ENCODE peak calls at places on chromosomes 11 and 22, in four cellular contexts. One of them, this sample, is unnamed.

GRCh38 chr22:37672920-37673453 is 2.4 kb upstream of the LGALS1 start:
- DNase-seq in A549: no peak
- DNase-seq in PC-3: no peak
- DNase-seq in choroid plexus epithelial cell: no peak
- DNase-seq in this sample: no peak

GRCh38 chr11:71294846-71295600 is 42.6 kb upstream of the SHANK2 start:
- DNase-seq in A549: no peak
- DNase-seq in PC-3: no peak
- DNase-seq in choroid plexus epithelial cell: no peak
- DNase-seq in this sample: no peak

GRCh38 chr11:36501236-36501635 is 8.8 kb downstream of the TRAF6 start:
- DNase-seq in A549: no peak
- DNase-seq in PC-3: no peak
- DNase-seq in choroid plexus epithelial cell: no peak
- DNase-seq in this sample: no peak

GRCh38 chr11:121366970-121367369 is 74.4 kb downstream of the SC5D start:
- DNase-seq in A549: no peak
- DNase-seq in PC-3: no peak
- DNase-seq in choroid plexus epithelial cell: no peak
- DNase-seq in this sample: no peak

GRCh38 chr11:95349345-95349942 is 118.4 kb upstream of the SESN3 start:
- DNase-seq in A549: no peak
- DNase-seq in PC-3: no peak
- DNase-seq in choroid plexus epithelial cell: no peak
- DNase-seq in this sample: no peak

GRCh38 chr11:75762885-75763284 is 5.7 kb upstream of the DGAT2 start:
- DNase-seq in A549: peak; percentile 22
- DNase-seq in PC-3: no peak
- DNase-seq in choroid plexus epithelial cell: peak; percentile 76
- DNase-seq in this sample: no peak

GRCh38 chr11:60315866-60316265 is 11.2 kb upstream of the MS4A6E start:
- DNase-seq in A549: no peak
- DNase-seq in PC-3: no peak
- DNase-seq in choroid plexus epithelial cell: peak; percentile 22
- DNase-seq in this sample: no peak

GRCh38 chr22:49788492-49788891 is 39.2 kb downstream of the BRD1 start:
- DNase-seq in A549: no peak
- DNase-seq in PC-3: no peak
- DNase-seq in choroid plexus epithelial cell: peak; percentile 25
- DNase-seq in this sample: no peak

GRCh38 chr11:73521621-73522020 is 76.3 kb downstream of the FAM168A start:
- DNase-seq in A549: peak; percentile 13
- DNase-seq in PC-3: peak; percentile 75
- DNase-seq in choroid plexus epithelial cell: peak; percentile 21
- DNase-seq in this sample: no peak

GRCh38 chr11:45332486-45332934 is 46.4 kb upstream of the SYT13 start:
- DNase-seq in A549: peak; percentile 29
- DNase-seq in PC-3: no peak
- DNase-seq in choroid plexus epithelial cell: peak; percentile 66
- DNase-seq in this sample: no peak

GRCh38 chr11:120183701-120184141 is 27.1 kb upstream of the OAF start:
- DNase-seq in A549: no peak
- DNase-seq in PC-3: no peak
- DNase-seq in choroid plexus epithelial cell: no peak
- DNase-seq in this sample: no peak

GRCh38 chr11:72562431-72562830 is 111.8 kb downstream of the PDE2A start:
- DNase-seq in A549: no peak
- DNase-seq in PC-3: no peak
- DNase-seq in choroid plexus epithelial cell: no peak
- DNase-seq in this sample: no peak

GRCh38 chr22:32841175-32841574 is 39.7 kb downstream of the TIMP3 start:
- DNase-seq in A549: no peak
- DNase-seq in PC-3: no peak
- DNase-seq in choroid plexus epithelial cell: no peak
- DNase-seq in this sample: no peak

GRCh38 chr11:88354909-88355308 is 17.4 kb upstream of the CTSC start:
- DNase-seq in A549: no peak
- DNase-seq in PC-3: no peak
- DNase-seq in choroid plexus epithelial cell: no peak
- DNase-seq in this sample: no peak

GRCh38 chr11:61850687-61851086 is 22.6 kb downstream of the FADS2 start:
- DNase-seq in A549: no peak
- DNase-seq in PC-3: no peak
- DNase-seq in choroid plexus epithelial cell: no peak
- DNase-seq in this sample: no peak

GRCh38 chr11:20110908-20111669 is 49.2 kb downstream of the DBX1 start:
- DNase-seq in A549: peak; percentile 85
- DNase-seq in PC-3: peak; percentile 90
- DNase-seq in choroid plexus epithelial cell: peak; percentile 74
- DNase-seq in this sample: peak; percentile 35

GRCh38 chr11:118957549-118957948 is 1.5 kb downstream of the UPK2 start:
- DNase-seq in A549: no peak
- DNase-seq in PC-3: no peak
- DNase-seq in choroid plexus epithelial cell: no peak
- DNase-seq in this sample: no peak

GRCh38 chr22:27317961-27318360 is 483.6 kb downstream of the MN1 start:
- DNase-seq in A549: no peak
- DNase-seq in PC-3: no peak
- DNase-seq in choroid plexus epithelial cell: no peak
- DNase-seq in this sample: no peak

GRCh38 chr11:36493332-36493731 is 16.7 kb downstream of the TRAF6 start:
- DNase-seq in A549: no peak
- DNase-seq in PC-3: no peak
- DNase-seq in choroid plexus epithelial cell: no peak
- DNase-seq in this sample: no peak

GRCh38 chr11:73649206-73649605 is 2.8 kb downstream of the PLEKHB1 start:
- DNase-seq in A549: no peak
- DNase-seq in PC-3: no peak
- DNase-seq in choroid plexus epithelial cell: no peak
- DNase-seq in this sample: no peak

GRCh38 chr11:1258401-1259075 is 35.7 kb downstream of the MUC5B start:
- DNase-seq in A549: no peak
- DNase-seq in PC-3: no peak
- DNase-seq in choroid plexus epithelial cell: no peak
- DNase-seq in this sample: no peak

GRCh38 chr11:97966901-97967300 is 1053.8 kb upstream of the CNTN5 start:
- DNase-seq in A549: no peak
- DNase-seq in PC-3: peak; percentile 33
- DNase-seq in choroid plexus epithelial cell: no peak
- DNase-seq in this sample: no peak

GRCh38 chr22:35624547-35624946 is 7.4 kb upstream of the MB start:
- DNase-seq in A549: no peak
- DNase-seq in PC-3: no peak
- DNase-seq in choroid plexus epithelial cell: no peak
- DNase-seq in this sample: no peak

GRCh38 chr11:62948765-62949320 is 27.7 kb upstream of the CHRM1 start:
- DNase-seq in A549: no peak
- DNase-seq in PC-3: no peak
- DNase-seq in choroid plexus epithelial cell: no peak
- DNase-seq in this sample: no peak

GRCh38 chr11:34585870-34586654 is 34.8 kb upstream of the EHF start:
- DNase-seq in A549: peak; percentile 79
- DNase-seq in PC-3: peak; percentile 84
- DNase-seq in choroid plexus epithelial cell: peak; percentile 78
- DNase-seq in this sample: peak; percentile 15

GRCh38 chr11:104061851-104062521 is 25.5 kb downstream of the DDI1 start:
- DNase-seq in A549: no peak
- DNase-seq in PC-3: no peak
- DNase-seq in choroid plexus epithelial cell: peak; percentile 71
- DNase-seq in this sample: no peak

GRCh38 chr11:73178092-73178539 is 36.0 kb upstream of the FCHSD2 start:
- DNase-seq in A549: peak; percentile 70
- DNase-seq in PC-3: peak; percentile 92
- DNase-seq in choroid plexus epithelial cell: peak; percentile 84
- DNase-seq in this sample: no peak

GRCh38 chr11:18011633-18012313 is 1.1 kb downstream of the SERGEF start:
- DNase-seq in A549: no peak
- DNase-seq in PC-3: no peak
- DNase-seq in choroid plexus epithelial cell: no peak
- DNase-seq in this sample: no peak

DNA sequence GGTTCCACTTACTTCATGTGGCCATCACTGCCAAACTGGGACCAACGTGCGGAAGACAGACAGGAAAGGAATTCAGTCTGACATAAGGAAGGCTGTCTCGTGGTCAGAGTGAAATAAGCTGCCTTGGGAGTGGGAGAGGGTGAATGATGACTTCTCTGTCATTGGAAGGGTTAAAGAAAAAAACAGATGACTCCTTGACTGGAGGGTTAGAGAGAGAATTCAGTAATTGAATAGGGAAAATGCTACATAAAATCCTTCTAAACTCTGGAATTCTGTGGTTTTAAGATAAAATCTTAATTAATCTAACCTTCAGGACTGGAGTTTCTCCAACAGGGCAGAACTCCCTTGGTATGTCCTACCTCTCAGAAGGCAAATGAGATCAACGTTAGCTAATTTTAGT is 33.8 kb downstream of the RAB30 start:
- DNase-seq in A549: no peak
- DNase-seq in PC-3: no peak
- DNase-seq in choroid plexus epithelial cell: no peak
- DNase-seq in this sample: no peak
- H3K4me3 ChIP-seq in A549: no peak overlapping the region
- H3K4me3 ChIP-seq in PC-3: no peak overlapping the region
- H3K4me3 ChIP-seq in choroid plexus epithelial cell: no peak overlapping the region
- H3K4me3 ChIP-seq in this sample: no peak overlapping the region

DNA sequence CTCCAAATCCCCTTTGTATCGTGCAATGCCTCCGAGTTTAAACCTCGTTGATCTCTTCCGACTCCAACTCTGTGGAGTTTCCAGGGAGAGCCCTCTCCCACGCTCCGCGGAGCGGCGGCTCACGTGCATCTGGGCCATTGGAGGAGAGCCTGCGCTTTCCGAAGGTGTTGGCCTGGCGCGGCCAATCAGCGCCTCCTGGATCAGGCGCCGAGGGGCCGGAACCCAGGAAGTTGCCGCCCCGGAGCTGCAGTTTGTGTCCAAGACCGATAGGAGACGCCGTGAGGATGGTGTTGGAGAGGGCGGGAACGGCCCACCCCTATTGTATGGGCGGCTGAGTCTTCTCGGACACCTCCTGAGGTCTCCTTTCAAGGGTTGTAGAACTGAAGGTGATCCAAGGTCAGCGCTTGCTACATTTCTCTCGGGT is 1.6 kb downstream of the ADAMTS15 start:
- DNase-seq in A549: no peak
- DNase-seq in PC-3: no peak
- DNase-seq in choroid plexus epithelial cell: peak; percentile 93
- DNase-seq in this sample: no peak
- TF ChIP-seq CTCF in A549: no peak
- TF ChIP-seq CTCF in PC-3: no peak
- TF ChIP-seq CTCF in choroid plexus epithelial cell: peak; percentile 87
- TF ChIP-seq CTCF in this sample: no peak

GRCh38 chr11:33132510-33132909 is 28.8 kb downstream of the CSTF3 start:
- DNase-seq in A549: no peak
- DNase-seq in PC-3: no peak
- DNase-seq in choroid plexus epithelial cell: no peak
- DNase-seq in this sample: no peak
- H3K4me3 ChIP-seq in A549: no peak overlapping the region
- H3K4me3 ChIP-seq in PC-3: no peak overlapping the region
- H3K4me3 ChIP-seq in choroid plexus epithelial cell: no peak overlapping the region
- H3K4me3 ChIP-seq in this sample: no peak overlapping the region

GRCh38 chr22:42881982-42882656 is 25.0 kb upstream of the ARFGAP3 start:
- DNase-seq in A549: no peak
- DNase-seq in PC-3: no peak
- DNase-seq in choroid plexus epithelial cell: no peak
- DNase-seq in this sample: no peak

GRCh38 chr22:42879371-42880021 is 22.4 kb upstream of the ARFGAP3 start:
- DNase-seq in A549: no peak
- DNase-seq in PC-3: no peak
- DNase-seq in choroid plexus epithelial cell: no peak
- DNase-seq in this sample: no peak

GRCh38 chr22:42878561-42879305 is 21.7 kb upstream of the ARFGAP3 start:
- DNase-seq in A549: no peak
- DNase-seq in PC-3: no peak
- DNase-seq in choroid plexus epithelial cell: no peak
- DNase-seq in this sample: no peak

GRCh38 chr22:42881298-42881697 is 24.2 kb upstream of the ARFGAP3 start:
- DNase-seq in A549: no peak
- DNase-seq in PC-3: no peak
- DNase-seq in choroid plexus epithelial cell: no peak
- DNase-seq in this sample: no peak

GRCh38 chr22:42880815-42881214 is 23.7 kb upstream of the ARFGAP3 start:
- DNase-seq in A549: no peak
- DNase-seq in PC-3: no peak
- DNase-seq in choroid plexus epithelial cell: no peak
- DNase-seq in this sample: no peak
- TF ChIP-seq CTCF in A549: peak; percentile 17
- TF ChIP-seq CTCF in PC-3: peak; percentile 39
- TF ChIP-seq CTCF in choroid plexus epithelial cell: peak; percentile 47
- TF ChIP-seq CTCF in this sample: no peak

DNA sequence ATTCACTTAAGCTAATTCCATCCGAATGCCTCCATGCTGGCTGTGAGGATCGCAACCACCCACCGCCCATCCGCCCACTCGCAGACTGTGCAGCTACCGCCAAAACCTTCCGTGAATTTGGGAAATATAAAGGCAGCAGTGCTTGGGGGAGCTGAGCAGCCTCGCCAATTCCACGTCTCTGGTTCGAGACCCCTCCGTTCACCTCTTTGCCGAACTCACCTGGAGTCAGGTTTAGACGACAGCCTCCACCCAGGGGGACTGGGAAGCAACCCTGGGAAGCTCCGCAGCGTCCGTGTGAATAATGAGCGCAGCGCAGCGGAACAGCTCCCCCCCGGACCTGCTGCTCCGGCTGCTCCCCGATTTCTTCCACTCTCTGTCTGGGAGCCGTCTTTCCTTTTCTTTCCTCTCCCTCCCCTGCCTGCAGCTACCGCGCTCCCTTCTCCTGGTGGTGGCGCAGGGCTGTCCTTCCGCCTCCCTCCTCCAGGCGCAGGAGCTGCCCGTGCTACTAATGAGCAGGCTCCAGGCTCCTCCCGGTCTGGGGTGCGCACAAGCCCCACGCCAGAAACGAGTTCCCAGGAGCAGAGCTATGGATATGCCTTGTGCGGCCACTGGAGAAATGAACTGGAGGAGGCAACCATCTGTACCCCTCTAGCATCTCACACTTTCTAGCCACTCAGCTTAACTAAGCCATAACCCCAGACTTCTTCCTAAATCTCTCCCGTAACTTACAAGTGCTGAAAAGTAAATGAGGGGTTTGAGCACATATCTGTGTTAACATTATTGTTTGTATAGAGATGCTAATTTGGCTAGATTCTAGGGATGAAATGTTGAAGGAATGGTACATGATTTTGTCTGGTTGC is 107.3 kb downstream of the XKR3 start:
- DNase-seq in A549: no peak
- DNase-seq in PC-3: no peak
- DNase-seq in choroid plexus epithelial cell: no peak
- DNase-seq in this sample: no peak
- H3K4me3 ChIP-seq in A549: no peak overlapping the region
- H3K4me3 ChIP-seq in PC-3: no peak overlapping the region
- H3K4me3 ChIP-seq in choroid plexus epithelial cell: no peak overlapping the region
- H3K4me3 ChIP-seq in this sample: no peak overlapping the region